ENCODE peak calls at places on chromosomes 3 and 15, in nine cellular contexts. One of them, this sample, is unnamed. For H3K27me3, the result is how much of the 10 kb centered on the place peaks cover.

GRCh38 chr15:53974813-53975212 is 3.4 kb upstream of the UNC13C start:
- DNase-seq in right cardiac atrium: no peak
- DNase-seq in CD8-positive, alpha-beta memory T cell: no peak
- DNase-seq in MM.1S: no peak
- DNase-seq in lung: no peak
- DNase-seq in thoracic aorta: no peak
- DNase-seq in SK-N-SH: no peak
- DNase-seq in endodermal cell: no peak
- DNase-seq in GM23338: no peak
- DNase-seq in this sample: no peak

GRCh38 chr3:24519368-24520100 is 24.9 kb upstream of the THRB start:
- DNase-seq in right cardiac atrium: peak
- DNase-seq in CD8-positive, alpha-beta memory T cell: no peak
- DNase-seq in MM.1S: no peak
- DNase-seq in lung: no peak
- DNase-seq in thoracic aorta: no peak
- DNase-seq in SK-N-SH: no peak
- DNase-seq in endodermal cell: peak
- DNase-seq in GM23338: peak
- DNase-seq in this sample: no peak

GRCh38 chr15:67224889-67225288 is 29.6 kb downstream of the AAGAB start:
- DNase-seq in right cardiac atrium: no peak
- DNase-seq in CD8-positive, alpha-beta memory T cell: no peak
- DNase-seq in MM.1S: no peak
- DNase-seq in lung: no peak
- DNase-seq in thoracic aorta: no peak
- DNase-seq in SK-N-SH: no peak
- DNase-seq in endodermal cell: no peak
- DNase-seq in GM23338: no peak
- DNase-seq in this sample: no peak

GRCh38 chr3:102665183-102665582 is 230.4 kb downstream of the ZPLD1 start:
- DNase-seq in right cardiac atrium: no peak
- DNase-seq in CD8-positive, alpha-beta memory T cell: no peak
- DNase-seq in MM.1S: no peak
- DNase-seq in lung: no peak
- DNase-seq in thoracic aorta: no peak
- DNase-seq in SK-N-SH: no peak
- DNase-seq in endodermal cell: no peak
- DNase-seq in GM23338: no peak
- DNase-seq in this sample: no peak

GRCh38 chr3:33030246-33030645 is 66.7 kb downstream of the GLB1 start:
- DNase-seq in right cardiac atrium: no peak
- DNase-seq in CD8-positive, alpha-beta memory T cell: no peak
- DNase-seq in MM.1S: no peak
- DNase-seq in lung: no peak
- DNase-seq in thoracic aorta: no peak
- DNase-seq in SK-N-SH: no peak
- DNase-seq in endodermal cell: no peak
- DNase-seq in GM23338: no peak
- DNase-seq in this sample: no peak

GRCh38 chr15:58299311-58299850 is 132.4 kb upstream of the LIPC start:
- DNase-seq in right cardiac atrium: peak
- DNase-seq in CD8-positive, alpha-beta memory T cell: no peak
- DNase-seq in MM.1S: no peak
- DNase-seq in lung: no peak
- DNase-seq in thoracic aorta: no peak
- DNase-seq in SK-N-SH: no peak
- DNase-seq in endodermal cell: no peak
- DNase-seq in GM23338: no peak
- DNase-seq in this sample: no peak

GRCh38 chr15:72092691-72093090 is 25.3 kb downstream of the MYO9A start:
- DNase-seq in right cardiac atrium: no peak
- DNase-seq in CD8-positive, alpha-beta memory T cell: no peak
- DNase-seq in MM.1S: no peak
- DNase-seq in lung: no peak
- DNase-seq in thoracic aorta: no peak
- DNase-seq in SK-N-SH: no peak
- DNase-seq in endodermal cell: no peak
- DNase-seq in GM23338: no peak
- DNase-seq in this sample: no peak

GRCh38 chr15:70348581-70349344 is 251.0 kb upstream of the TLE3 start:
- DNase-seq in right cardiac atrium: peak
- DNase-seq in CD8-positive, alpha-beta memory T cell: no peak
- DNase-seq in MM.1S: no peak
- DNase-seq in lung: no peak
- DNase-seq in thoracic aorta: no peak
- DNase-seq in SK-N-SH: no peak
- DNase-seq in endodermal cell: no peak
- DNase-seq in GM23338: no peak
- DNase-seq in this sample: no peak

GRCh38 chr3:179321585-179322322 is 1.1 kb upstream of the ZNF639 start:
- DNase-seq in right cardiac atrium: no peak
- DNase-seq in CD8-positive, alpha-beta memory T cell: no peak
- DNase-seq in MM.1S: peak
- DNase-seq in lung: no peak
- DNase-seq in thoracic aorta: no peak
- DNase-seq in SK-N-SH: peak
- DNase-seq in endodermal cell: peak
- DNase-seq in GM23338: peak
- DNase-seq in this sample: no peak

GRCh38 chr3:132445812-132446211 is 28.5 kb downstream of the DNAJC13 start:
- DNase-seq in right cardiac atrium: no peak
- DNase-seq in CD8-positive, alpha-beta memory T cell: no peak
- DNase-seq in MM.1S: peak
- DNase-seq in lung: no peak
- DNase-seq in thoracic aorta: no peak
- DNase-seq in SK-N-SH: no peak
- DNase-seq in endodermal cell: no peak
- DNase-seq in GM23338: peak
- DNase-seq in this sample: no peak

GRCh38 chr15:44882499-44882968 is 74.0 kb upstream of the TERB2 start:
- DNase-seq in right cardiac atrium: no peak
- DNase-seq in CD8-positive, alpha-beta memory T cell: no peak
- DNase-seq in MM.1S: no peak
- DNase-seq in lung: no peak
- DNase-seq in thoracic aorta: no peak
- DNase-seq in SK-N-SH: no peak
- DNase-seq in endodermal cell: no peak
- DNase-seq in GM23338: no peak
- DNase-seq in this sample: no peak

GRCh38 chr15:73633991-73634495 is 854 bp upstream of the NPTN start:
- DNase-seq in right cardiac atrium: no peak
- DNase-seq in CD8-positive, alpha-beta memory T cell: no peak
- DNase-seq in MM.1S: no peak
- DNase-seq in lung: no peak
- DNase-seq in thoracic aorta: no peak
- DNase-seq in SK-N-SH: no peak
- DNase-seq in endodermal cell: no peak
- DNase-seq in GM23338: no peak
- DNase-seq in this sample: no peak

GRCh38 chr3:134311265-134311664 is 60.6 kb upstream of the RYK start:
- DNase-seq in right cardiac atrium: no peak
- DNase-seq in CD8-positive, alpha-beta memory T cell: no peak
- DNase-seq in MM.1S: no peak
- DNase-seq in lung: no peak
- DNase-seq in thoracic aorta: no peak
- DNase-seq in SK-N-SH: no peak
- DNase-seq in endodermal cell: no peak
- DNase-seq in GM23338: no peak
- DNase-seq in this sample: no peak

GRCh38 chr3:176767385-176767784 is 429.9 kb downstream of the TBL1XR1 start:
- DNase-seq in right cardiac atrium: no peak
- DNase-seq in CD8-positive, alpha-beta memory T cell: no peak
- DNase-seq in MM.1S: no peak
- DNase-seq in lung: no peak
- DNase-seq in thoracic aorta: no peak
- DNase-seq in SK-N-SH: no peak
- DNase-seq in endodermal cell: no peak
- DNase-seq in GM23338: no peak
- DNase-seq in this sample: no peak

GRCh38 chr3:10753964-10754363 is 62.1 kb upstream of the SLC6A11 start:
- DNase-seq in right cardiac atrium: peak
- DNase-seq in CD8-positive, alpha-beta memory T cell: no peak
- DNase-seq in MM.1S: peak
- DNase-seq in lung: no peak
- DNase-seq in thoracic aorta: no peak
- DNase-seq in SK-N-SH: no peak
- DNase-seq in endodermal cell: peak
- DNase-seq in GM23338: peak
- DNase-seq in this sample: no peak

GRCh38 chr3:52777127-52777958 is at the start of gene ITIH1:
- DNase-seq in right cardiac atrium: no peak
- DNase-seq in CD8-positive, alpha-beta memory T cell: no peak
- DNase-seq in MM.1S: no peak
- DNase-seq in lung: peak
- DNase-seq in thoracic aorta: no peak
- DNase-seq in SK-N-SH: no peak
- DNase-seq in endodermal cell: peak
- DNase-seq in GM23338: no peak
- DNase-seq in this sample: no peak

GRCh38 chr3:25558106-25558505 is 106.6 kb downstream of the TOP2B start:
- DNase-seq in right cardiac atrium: no peak
- DNase-seq in CD8-positive, alpha-beta memory T cell: no peak
- DNase-seq in MM.1S: no peak
- DNase-seq in lung: no peak
- DNase-seq in thoracic aorta: no peak
- DNase-seq in SK-N-SH: no peak
- DNase-seq in endodermal cell: no peak
- DNase-seq in GM23338: no peak
- DNase-seq in this sample: no peak

GRCh38 chr3:14876942-14877341 is 58.2 kb downstream of the FGD5 start:
- DNase-seq in right cardiac atrium: peak
- DNase-seq in CD8-positive, alpha-beta memory T cell: no peak
- DNase-seq in MM.1S: no peak
- DNase-seq in lung: peak
- DNase-seq in thoracic aorta: peak
- DNase-seq in SK-N-SH: peak
- DNase-seq in endodermal cell: peak
- DNase-seq in GM23338: no peak
- DNase-seq in this sample: no peak

DNA sequence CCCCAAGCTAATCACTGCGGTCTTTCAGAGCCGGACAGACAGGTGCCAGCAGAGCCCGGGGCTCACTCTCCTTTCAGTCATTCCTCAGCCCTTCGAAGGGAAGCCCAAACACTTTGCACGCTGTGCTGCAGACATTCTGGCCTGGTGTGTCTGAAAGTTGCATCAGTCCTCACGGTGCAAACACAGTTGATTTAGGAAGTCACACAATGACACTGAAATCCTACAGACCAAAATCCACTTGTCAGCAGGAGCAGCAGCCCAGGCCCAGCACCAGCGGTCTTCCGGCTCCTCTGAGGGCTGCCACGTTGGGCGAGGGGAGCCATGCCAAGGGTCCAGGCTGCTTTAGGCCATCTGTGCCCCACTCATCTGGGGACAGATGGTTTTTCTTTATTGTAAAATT is 61.6 kb downstream of the RGMA start:
- DNase-seq in right cardiac atrium: no peak
- DNase-seq in CD8-positive, alpha-beta memory T cell: no peak
- DNase-seq in MM.1S: no peak
- DNase-seq in lung: no peak
- DNase-seq in thoracic aorta: no peak
- DNase-seq in SK-N-SH: no peak
- DNase-seq in endodermal cell: peak
- DNase-seq in GM23338: no peak
- DNase-seq in this sample: no peak
- H3K27ac ChIP-seq in right cardiac atrium: peak
- H3K27ac ChIP-seq in CD8-positive, alpha-beta memory T cell: no peak
- H3K27ac ChIP-seq in MM.1S: no peak
- H3K27ac ChIP-seq in lung: peak
- H3K27ac ChIP-seq in thoracic aorta: peak
- H3K27ac ChIP-seq in SK-N-SH: no peak
- H3K27ac ChIP-seq in endodermal cell: peak
- H3K27ac ChIP-seq in GM23338: no peak
- H3K27ac ChIP-seq in this sample: no peak

DNA sequence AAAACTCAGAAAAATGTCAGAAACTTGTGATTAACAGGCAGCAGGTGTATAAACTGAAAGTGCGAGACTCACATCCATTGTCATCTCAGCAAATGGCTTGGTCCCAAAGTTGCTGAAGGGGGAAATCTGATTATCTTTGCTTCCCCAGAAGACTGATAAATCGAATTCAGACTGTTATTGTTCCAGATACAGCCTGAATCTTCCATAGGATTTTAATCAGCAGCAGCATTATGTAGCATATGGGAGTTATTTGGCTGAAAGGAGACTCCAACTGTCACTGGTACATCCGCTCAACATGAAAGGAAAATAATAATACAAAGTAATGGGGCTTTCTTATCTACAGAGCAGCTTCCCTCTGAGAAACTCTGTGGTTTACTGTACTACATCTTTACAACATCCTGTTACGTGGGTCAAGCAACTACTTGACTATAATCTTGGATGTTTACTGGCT is 550.4 kb upstream of the CCDC54 start:
- DNase-seq in right cardiac atrium: no peak
- DNase-seq in CD8-positive, alpha-beta memory T cell: no peak
- DNase-seq in MM.1S: no peak
- DNase-seq in lung: no peak
- DNase-seq in thoracic aorta: no peak
- DNase-seq in SK-N-SH: peak
- DNase-seq in endodermal cell: no peak
- DNase-seq in GM23338: no peak
- DNase-seq in this sample: no peak
- H3K27me3 ChIP-seq in right cardiac atrium: under half
- H3K27me3 ChIP-seq in CD8-positive, alpha-beta memory T cell: under half
- H3K27me3 ChIP-seq in MM.1S: under half
- H3K27me3 ChIP-seq in lung: under half
- H3K27me3 ChIP-seq in thoracic aorta: under half
- H3K27me3 ChIP-seq in SK-N-SH: under half
- H3K27me3 ChIP-seq in endodermal cell: under half
- H3K27me3 ChIP-seq in GM23338: under half
- H3K27me3 ChIP-seq in this sample: under half

DNA sequence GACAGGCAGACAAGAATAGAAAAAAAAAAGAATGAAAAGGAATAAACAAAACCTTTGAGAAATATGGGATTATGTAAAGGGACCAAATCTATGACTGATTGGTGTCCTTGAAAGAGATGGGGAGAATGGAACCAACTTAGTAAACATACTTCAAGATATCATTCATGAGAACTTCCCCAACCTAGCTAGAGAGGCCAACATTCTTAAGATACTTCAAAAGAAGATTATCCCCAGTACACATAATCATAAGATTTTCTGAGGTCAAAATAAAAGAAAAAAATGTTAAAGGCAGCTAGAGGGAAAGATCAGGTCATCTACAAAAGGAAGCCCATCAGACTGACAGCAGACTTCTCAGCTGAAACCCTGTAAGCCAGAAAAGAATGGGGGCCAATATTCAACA is 91.4 kb upstream of the PSMD6 start:
- DNase-seq in right cardiac atrium: no peak
- DNase-seq in CD8-positive, alpha-beta memory T cell: no peak
- DNase-seq in MM.1S: no peak
- DNase-seq in lung: no peak
- DNase-seq in thoracic aorta: no peak
- DNase-seq in SK-N-SH: no peak
- DNase-seq in endodermal cell: no peak
- DNase-seq in GM23338: no peak
- DNase-seq in this sample: no peak
- H3K27ac ChIP-seq in right cardiac atrium: no peak
- H3K27ac ChIP-seq in CD8-positive, alpha-beta memory T cell: no peak
- H3K27ac ChIP-seq in MM.1S: no peak
- H3K27ac ChIP-seq in lung: no peak
- H3K27ac ChIP-seq in thoracic aorta: no peak
- H3K27ac ChIP-seq in SK-N-SH: no peak
- H3K27ac ChIP-seq in endodermal cell: no peak
- H3K27ac ChIP-seq in GM23338: no peak
- H3K27ac ChIP-seq in this sample: no peak

GRCh38 chr15:65994832-65995231 is 125.5 kb downstream of the RAB11A start:
- DNase-seq in right cardiac atrium: no peak
- DNase-seq in CD8-positive, alpha-beta memory T cell: no peak
- DNase-seq in MM.1S: no peak
- DNase-seq in lung: no peak
- DNase-seq in thoracic aorta: no peak
- DNase-seq in SK-N-SH: no peak
- DNase-seq in endodermal cell: no peak
- DNase-seq in GM23338: no peak
- DNase-seq in this sample: no peak
- H3K27me3 ChIP-seq in right cardiac atrium: under half
- H3K27me3 ChIP-seq in CD8-positive, alpha-beta memory T cell: under half
- H3K27me3 ChIP-seq in MM.1S: under half
- H3K27me3 ChIP-seq in lung: under half
- H3K27me3 ChIP-seq in thoracic aorta: under half
- H3K27me3 ChIP-seq in SK-N-SH: under half
- H3K27me3 ChIP-seq in endodermal cell: under half
- H3K27me3 ChIP-seq in GM23338: under half
- H3K27me3 ChIP-seq in this sample: under half

This sample was measured in effector memory CD4-positive, alpha-beta T cell.